ENCODE peak calls at places on chromosomes 12 and 14, in four cellular contexts. One of them, this sample, is unnamed.

GRCh38 chr14:76045773-76046172 is 60.2 kb downstream of the IFT43 start:
- DNase-seq in fibroblast of pulmonary artery: no peak
- DNase-seq in upper lobe of left lung: no peak
- DNase-seq in tibial artery: no peak
- DNase-seq in this sample: no peak

GRCh38 chr12:47079365-47079893 is at the start of gene PCED1B:
- DNase-seq in fibroblast of pulmonary artery: peak
- DNase-seq in upper lobe of left lung: peak
- DNase-seq in tibial artery: peak
- DNase-seq in this sample: peak

GRCh38 chr12:83122623-83122934 is 435.9 kb downstream of the TMTC2 start:
- DNase-seq in fibroblast of pulmonary artery: no peak
- DNase-seq in upper lobe of left lung: no peak
- DNase-seq in tibial artery: no peak
- DNase-seq in this sample: no peak

GRCh38 chr14:54207476-54207875 is 189.3 kb upstream of the CDKN3 start:
- DNase-seq in fibroblast of pulmonary artery: no peak
- DNase-seq in upper lobe of left lung: no peak
- DNase-seq in tibial artery: no peak
- DNase-seq in this sample: no peak

GRCh38 chr14:54364555-54365415 is 32.0 kb upstream of the CDKN3 start:
- DNase-seq in fibroblast of pulmonary artery: peak
- DNase-seq in upper lobe of left lung: no peak
- DNase-seq in tibial artery: peak
- DNase-seq in this sample: peak

GRCh38 chr14:63735720-63736119 is 7.9 kb upstream of the SGPP1 start:
- DNase-seq in fibroblast of pulmonary artery: no peak
- DNase-seq in upper lobe of left lung: no peak
- DNase-seq in tibial artery: no peak
- DNase-seq in this sample: peak

GRCh38 chr12:46557539-46558373 is 185.2 kb upstream of the SLC38A2 start:
- DNase-seq in fibroblast of pulmonary artery: no peak
- DNase-seq in upper lobe of left lung: no peak
- DNase-seq in tibial artery: no peak
- DNase-seq in this sample: peak

GRCh38 chr14:86796221-86797074 is 1196.5 kb downstream of the GALC start:
- DNase-seq in fibroblast of pulmonary artery: peak
- DNase-seq in upper lobe of left lung: no peak
- DNase-seq in tibial artery: no peak
- DNase-seq in this sample: no peak

GRCh38 chr12:116598341-116599284 is 39.4 kb downstream of the MAP1LC3B2 start:
- DNase-seq in fibroblast of pulmonary artery: no peak
- DNase-seq in upper lobe of left lung: no peak
- DNase-seq in tibial artery: no peak
- DNase-seq in this sample: no peak

GRCh38 chr14:80644826-80645225 is 296.7 kb downstream of the CEP128 start:
- DNase-seq in fibroblast of pulmonary artery: no peak
- DNase-seq in upper lobe of left lung: no peak
- DNase-seq in tibial artery: no peak
- DNase-seq in this sample: no peak

GRCh38 chr14:69532561-69533335 is 41.9 kb downstream of the CCDC177 start:
- DNase-seq in fibroblast of pulmonary artery: no peak
- DNase-seq in upper lobe of left lung: no peak
- DNase-seq in tibial artery: no peak
- DNase-seq in this sample: peak

GRCh38 chr14:26966942-26967341 is 369.1 kb upstream of the NOVA1 start:
- DNase-seq in fibroblast of pulmonary artery: peak
- DNase-seq in upper lobe of left lung: no peak
- DNase-seq in tibial artery: no peak
- DNase-seq in this sample: peak

GRCh38 chr12:9754097-9754964 is 6.4 kb downstream of the CD69 start:
- DNase-seq in fibroblast of pulmonary artery: no peak
- DNase-seq in upper lobe of left lung: no peak
- DNase-seq in tibial artery: no peak
- DNase-seq in this sample: no peak

GRCh38 chr12:106271575-106272505 is 24.0 kb upstream of the CKAP4 start:
- DNase-seq in fibroblast of pulmonary artery: no peak
- DNase-seq in upper lobe of left lung: no peak
- DNase-seq in tibial artery: no peak
- DNase-seq in this sample: peak

GRCh38 chr14:102985665-102986064 is 63.2 kb downstream of the AMN start:
- DNase-seq in fibroblast of pulmonary artery: no peak
- DNase-seq in upper lobe of left lung: no peak
- DNase-seq in tibial artery: peak
- DNase-seq in this sample: no peak

GRCh38 chr12:66538970-66539369 is 139.9 kb downstream of the GRIP1 start:
- DNase-seq in fibroblast of pulmonary artery: no peak
- DNase-seq in upper lobe of left lung: no peak
- DNase-seq in tibial artery: no peak
- DNase-seq in this sample: peak

GRCh38 chr14:55697358-55697985 is 117.5 kb downstream of the KTN1 start:
- DNase-seq in fibroblast of pulmonary artery: no peak
- DNase-seq in upper lobe of left lung: no peak
- DNase-seq in tibial artery: no peak
- DNase-seq in this sample: no peak

GRCh38 chr12:64808110-64808509 is 16.3 kb upstream of the TBC1D30 start:
- DNase-seq in fibroblast of pulmonary artery: no peak
- DNase-seq in upper lobe of left lung: no peak
- DNase-seq in tibial artery: no peak
- DNase-seq in this sample: no peak

GRCh38 chr14:41782488-41782887 is 175.8 kb downstream of the LRFN5 start:
- DNase-seq in fibroblast of pulmonary artery: no peak
- DNase-seq in upper lobe of left lung: no peak
- DNase-seq in tibial artery: no peak
- DNase-seq in this sample: no peak

GRCh38 chr14:104462651-104463630 is 116.6 kb upstream of the C14orf180 start:
- DNase-seq in fibroblast of pulmonary artery: no peak
- DNase-seq in upper lobe of left lung: no peak
- DNase-seq in tibial artery: peak
- DNase-seq in this sample: peak

GRCh38 chr14:23351681-23352505 is 794 bp downstream of the SLC22A17 start:
- DNase-seq in fibroblast of pulmonary artery: no peak
- DNase-seq in upper lobe of left lung: peak
- DNase-seq in tibial artery: no peak
- DNase-seq in this sample: no peak

GRCh38 chr12:58288191-58288590 is 346.8 kb downstream of the ATP23 start:
- DNase-seq in fibroblast of pulmonary artery: peak
- DNase-seq in upper lobe of left lung: no peak
- DNase-seq in tibial artery: no peak
- DNase-seq in this sample: no peak

GRCh38 chr12:88553941-88554658 is 26.2 kb downstream of the KITLG start:
- DNase-seq in fibroblast of pulmonary artery: peak
- DNase-seq in upper lobe of left lung: no peak
- DNase-seq in tibial artery: no peak
- DNase-seq in this sample: peak

GRCh38 chr12:66129934-66130266 is 650 bp downstream of the LLPH start:
- DNase-seq in fibroblast of pulmonary artery: no peak
- DNase-seq in upper lobe of left lung: no peak
- DNase-seq in tibial artery: no peak
- DNase-seq in this sample: peak

GRCh38 chr14:105491366-105492006 is 440 bp downstream of the TEDC1 start:
- DNase-seq in fibroblast of pulmonary artery: peak
- DNase-seq in upper lobe of left lung: peak
- DNase-seq in tibial artery: peak
- DNase-seq in this sample: peak

GRCh38 chr12:89344043-89344861 is 8.0 kb downstream of the DUSP6 start:
- DNase-seq in fibroblast of pulmonary artery: no peak
- DNase-seq in upper lobe of left lung: no peak
- DNase-seq in tibial artery: no peak
- DNase-seq in this sample: no peak

GRCh38 chr12:57216014-57216891 is at the start of gene NXPH4:
- DNase-seq in fibroblast of pulmonary artery: no peak
- DNase-seq in upper lobe of left lung: peak
- DNase-seq in tibial artery: no peak
- DNase-seq in this sample: peak

GRCh38 chr12:123041811-123042655 is 61.6 kb downstream of the ARL6IP4 start:
- DNase-seq in fibroblast of pulmonary artery: peak
- DNase-seq in upper lobe of left lung: no peak
- DNase-seq in tibial artery: no peak
- DNase-seq in this sample: no peak

GRCh38 chr12:55847033-55847432 is 4.3 kb upstream of the MMP19 start:
- DNase-seq in fibroblast of pulmonary artery: peak
- DNase-seq in upper lobe of left lung: no peak
- DNase-seq in tibial artery: peak
- DNase-seq in this sample: peak

GRCh38 chr12:26630546-26631027 is 202.4 kb downstream of the ITPR2 start:
- DNase-seq in fibroblast of pulmonary artery: peak
- DNase-seq in upper lobe of left lung: no peak
- DNase-seq in tibial artery: no peak
- DNase-seq in this sample: no peak

GRCh38 chr12:27179399-27180214 is 64.5 kb upstream of the STK38L start:
- DNase-seq in fibroblast of pulmonary artery: peak
- DNase-seq in upper lobe of left lung: no peak
- DNase-seq in tibial artery: no peak
- DNase-seq in this sample: peak

GRCh38 chr12:110039085-110039807 is 9.1 kb downstream of the C12orf76 start:
- DNase-seq in fibroblast of pulmonary artery: peak
- DNase-seq in upper lobe of left lung: no peak
- DNase-seq in tibial artery: no peak
- DNase-seq in this sample: peak

GRCh38 chr12:96503971-96504370 is 14.6 kb downstream of the CFAP54 start:
- DNase-seq in fibroblast of pulmonary artery: peak
- DNase-seq in upper lobe of left lung: no peak
- DNase-seq in tibial artery: no peak
- DNase-seq in this sample: no peak

GRCh38 chr12:18323159-18323558 is 61.8 kb downstream of the PIK3C2G start:
- DNase-seq in fibroblast of pulmonary artery: peak
- DNase-seq in upper lobe of left lung: no peak
- DNase-seq in tibial artery: no peak
- DNase-seq in this sample: no peak

GRCh38 chr12:52335598-52336262 is 14.5 kb upstream of the KRT83 start:
- DNase-seq in fibroblast of pulmonary artery: no peak
- DNase-seq in upper lobe of left lung: peak
- DNase-seq in tibial artery: peak
- DNase-seq in this sample: no peak

GRCh38 chr14:89544636-89545301 is 127.7 kb upstream of the FOXN3 start:
- DNase-seq in fibroblast of pulmonary artery: peak
- DNase-seq in upper lobe of left lung: no peak
- DNase-seq in tibial artery: no peak
- DNase-seq in this sample: peak
- TF ChIP-seq CTCF in fibroblast of pulmonary artery: no peak
- TF ChIP-seq CTCF in upper lobe of left lung: no peak
- TF ChIP-seq CTCF in tibial artery: no peak
- TF ChIP-seq CTCF in this sample: no peak

DNA sequence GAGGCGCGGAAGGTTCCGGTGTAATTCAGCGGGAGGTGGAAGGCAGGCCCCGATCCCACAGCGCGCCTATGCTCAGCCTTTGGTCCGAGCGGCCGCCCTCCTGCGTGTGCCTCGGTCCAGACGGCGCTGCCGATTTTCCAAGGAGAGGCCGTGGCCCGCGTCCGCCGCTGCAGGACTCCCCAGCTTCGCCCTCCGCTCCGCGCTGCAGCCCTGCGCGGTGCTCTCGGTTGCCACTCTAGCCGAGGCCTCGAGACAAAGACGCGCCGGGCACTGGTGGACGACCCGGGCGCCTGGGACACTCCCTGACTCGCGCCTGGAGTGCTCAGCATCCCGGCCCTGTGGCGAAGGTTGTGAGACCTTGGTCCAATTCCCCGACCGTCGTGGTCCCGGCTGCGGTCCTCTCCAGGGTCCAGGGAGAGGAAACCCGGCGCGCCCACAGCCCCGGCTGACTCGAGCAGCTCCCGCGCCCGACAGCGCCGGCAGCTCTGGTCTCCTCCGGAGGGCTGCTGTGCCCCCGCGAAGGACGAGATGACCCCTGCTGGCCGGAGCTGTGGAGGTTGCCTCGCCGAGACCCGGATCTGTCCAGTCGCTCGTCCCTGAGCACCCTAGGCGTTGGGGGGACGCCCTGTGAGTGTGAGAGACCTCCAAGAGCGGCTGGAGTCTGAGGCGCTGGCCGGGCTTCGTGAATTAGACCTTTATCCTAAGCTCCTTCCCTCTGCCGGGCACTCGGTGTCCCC is 6.5 kb downstream of the HOXC12 start:
- DNase-seq in fibroblast of pulmonary artery: no peak
- DNase-seq in upper lobe of left lung: peak
- DNase-seq in tibial artery: peak
- DNase-seq in this sample: no peak
- H3K4me3 ChIP-seq in fibroblast of pulmonary artery: no peak
- H3K4me3 ChIP-seq in upper lobe of left lung: no peak
- H3K4me3 ChIP-seq in tibial artery: peak
- H3K4me3 ChIP-seq in this sample: no peak

GRCh38 chr12:131132118-131132892 is 178.6 kb downstream of the ADGRD1 start:
- DNase-seq in fibroblast of pulmonary artery: peak
- DNase-seq in upper lobe of left lung: peak
- DNase-seq in tibial artery: peak
- DNase-seq in this sample: no peak
- TF ChIP-seq CTCF in fibroblast of pulmonary artery: peak
- TF ChIP-seq CTCF in upper lobe of left lung: peak
- TF ChIP-seq CTCF in tibial artery: peak
- TF ChIP-seq CTCF in this sample: no peak

DNA sequence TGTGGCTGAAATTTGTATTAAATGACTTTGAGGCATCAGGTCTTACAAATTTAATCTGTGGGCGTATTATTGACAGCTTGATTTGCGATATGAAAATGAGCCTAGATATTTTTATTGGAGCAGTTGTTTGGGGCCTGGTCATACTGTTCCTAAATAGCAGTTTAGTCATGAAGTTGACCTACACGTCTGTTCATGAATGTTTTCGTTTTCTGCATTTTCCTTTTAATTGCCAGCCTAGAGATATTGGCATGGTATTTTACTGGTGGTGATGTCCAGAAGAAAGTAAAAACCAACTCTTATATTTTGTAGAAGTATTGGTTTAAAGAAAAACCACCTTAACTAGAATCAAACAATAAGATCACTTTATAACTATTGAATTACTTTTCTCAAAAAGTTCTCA is 1.8 kb downstream of the EML1 start:
- DNase-seq in fibroblast of pulmonary artery: no peak
- DNase-seq in upper lobe of left lung: no peak
- DNase-seq in tibial artery: no peak
- DNase-seq in this sample: no peak
- H3K4me3 ChIP-seq in fibroblast of pulmonary artery: no peak
- H3K4me3 ChIP-seq in upper lobe of left lung: no peak
- H3K4me3 ChIP-seq in tibial artery: no peak
- H3K4me3 ChIP-seq in this sample: no peak

GRCh38 chr14:94992046-94992445 is 165.3 kb downstream of the DICER1 start:
- DNase-seq in fibroblast of pulmonary artery: peak
- DNase-seq in upper lobe of left lung: no peak
- DNase-seq in tibial artery: no peak
- DNase-seq in this sample: peak
- TF ChIP-seq CTCF in fibroblast of pulmonary artery: no peak
- TF ChIP-seq CTCF in upper lobe of left lung: no peak
- TF ChIP-seq CTCF in tibial artery: no peak
- TF ChIP-seq CTCF in this sample: no peak

GRCh38 chr12:132506730-132507538 is 17.0 kb downstream of the FBRSL1 start:
- DNase-seq in fibroblast of pulmonary artery: peak
- DNase-seq in upper lobe of left lung: peak
- DNase-seq in tibial artery: peak
- DNase-seq in this sample: peak
- H3K4me3 ChIP-seq in fibroblast of pulmonary artery: peak
- H3K4me3 ChIP-seq in upper lobe of left lung: peak
- H3K4me3 ChIP-seq in tibial artery: peak
- H3K4me3 ChIP-seq in this sample: no peak

This sample was measured in epithelial cell of esophagus.